ENCODE peak calls at places on chromosome 13, in six cellular contexts. O is A549, B is heart right ventricle, A is breast epithelium, L is ascending aorta, M is upper lobe of left lung. P is an unnamed sample.

GRCh38 chr13:100088648-100089601 is at the start of gene PCCA:
- DNase-seq in O (peak), B (peak), M (peak), A (peak), L (peak), P (peak)

GRCh38 chr13:39599842-39600241 is 3.2 kb downstream of the LHFPL6 start:
- DNase-seq in O (no peak), A (no peak), B (no peak), L (no peak), M (no peak), P (no peak)

GRCh38 chr13:53368948-53369347 is 340.3 kb downstream of the OLFM4 start:
- DNase-seq in O (no peak), L (no peak), M (no peak), B (no peak), A (no peak), P (no peak)

GRCh38 chr13:113050856-113051431 is 54.6 kb upstream of the F7 start:
- DNase-seq in L (no peak), M (no peak), O (no peak), A (no peak), B (peak), P (no peak)

GRCh38 chr13:46355906-46356305 is 31.1 kb downstream of the RUBCNL start:
- DNase-seq in A (no peak), L (no peak), M (no peak), B (no peak), O (no peak), P (no peak)

GRCh38 chr13:75715598-75716523 is 79.7 kb downstream of the LMO7 start:
- DNase-seq in L (no peak), B (no peak), A (no peak), M (no peak), O (no peak), P (no peak)

GRCh38 chr13:95874286-95874685 is 178.9 kb downstream of the UGGT2 start:
- DNase-seq in L (no peak), O (no peak), M (no peak), B (no peak), A (no peak), P (no peak)

GRCh38 chr13:75165543-75166230 is 316.3 kb downstream of the TBC1D4 start:
- DNase-seq in O (no peak), A (no peak), M (no peak), L (no peak), B (no peak), P (no peak)

GRCh38 chr13:44109986-44110640 is 230.4 kb downstream of the LACC1 start:
- DNase-seq in L (no peak), A (no peak), B (no peak), M (no peak), O (peak), P (no peak)

GRCh38 chr13:28273919-28274318 is 135.6 kb downstream of the PAN3 start:
- DNase-seq in L (no peak), O (no peak), A (no peak), B (no peak), M (no peak), P (no peak)

GRCh38 chr13:108448891-108449290 is 179.4 kb downstream of the TNFSF13B start:
- DNase-seq in A (no peak), M (no peak), B (no peak), L (no peak), O (no peak), P (no peak)
- H3K27ac ChIP-seq in A (no peak), M (no peak), B (no peak), L (no peak), O (no peak), P (no peak)

GRCh38 chr13:30105381-30105780 is 202.0 kb downstream of the KATNAL1 start:
- DNase-seq in M (peak), A (no peak), B (no peak), O (no peak), L (no peak), P (peak)

GRCh38 chr13:30107536-30108136 is 199.7 kb downstream of the KATNAL1 start:
- DNase-seq in M (peak), O (no peak), L (no peak), B (no peak), A (no peak), P (peak)

GRCh38 chr13:30108216-30108912 is 199.0 kb downstream of the KATNAL1 start:
- DNase-seq in A (no peak), L (no peak), O (no peak), B (no peak), M (no peak), P (no peak)

GRCh38 chr13:30108913-30109237 is 198.5 kb downstream of the KATNAL1 start:
- DNase-seq in L (no peak), A (peak), B (no peak), O (no peak), M (peak), P (peak)

GRCh38 chr13:30107126-30107525 is 200.2 kb downstream of the KATNAL1 start:
- DNase-seq in O (no peak), L (no peak), M (no peak), A (no peak), B (no peak), P (no peak)
- H3K27ac ChIP-seq in O (no peak), L (no peak), M (no peak), A (no peak), B (no peak), P (no peak)

GRCh38 chr13:106513025-106513424 is 22.4 kb downstream of the EFNB2 start:
- DNase-seq in B (no peak), L (no peak), A (no peak), O (no peak), M (no peak), P (no peak)
- H3K27ac ChIP-seq in B (no peak), L (no peak), A (no peak), O (no peak), M (peak), P (no peak)

GRCh38 chr13:80413611-80414010 is 72.7 kb upstream of the SPRY2 start:
- DNase-seq in L (no peak), B (no peak), M (no peak), A (no peak), O (no peak), P (no peak)

DNA sequence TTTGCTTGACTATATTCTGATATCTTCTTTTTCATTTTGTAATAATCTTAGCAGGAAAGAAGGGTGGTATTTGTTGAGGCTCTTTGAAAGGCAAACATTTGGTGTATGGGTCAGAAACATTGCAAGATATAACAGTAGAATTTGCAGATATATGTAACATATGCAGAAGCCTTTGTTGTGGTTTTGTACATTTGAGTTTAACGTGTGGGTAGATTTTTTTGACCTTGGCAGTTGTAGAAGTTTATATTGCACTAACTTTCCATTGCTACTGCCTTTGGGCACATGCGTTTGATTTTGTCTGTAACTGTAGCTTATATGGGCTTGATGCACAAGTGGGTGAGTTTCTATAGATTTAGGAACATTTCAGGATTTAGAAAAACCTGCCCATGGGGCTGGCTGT is 78.5 kb upstream of the SPRY2 start:
- DNase-seq in L (no peak), B (no peak), M (no peak), A (no peak), O (no peak), P (no peak)
- H3K27ac ChIP-seq in L (no peak), B (no peak), M (no peak), A (no peak), O (no peak), P (no peak)

GRCh38 chr13:36999054-36999927 is at the start of gene ALG5:
- DNase-seq in A (peak), O (peak), M (peak), L (peak), B (peak), P (peak)

GRCh38 chr13:36997716-36998427 is 1.3 kb downstream of the ALG5 start:
- DNase-seq in M (no peak), L (no peak), A (no peak), B (no peak), O (no peak), P (no peak)

GRCh38 chr13:37001921-37002250 is 1.3 kb downstream of the EXOSC8 start:
- DNase-seq in O (no peak), M (no peak), L (no peak), B (no peak), A (no peak), P (no peak)

GRCh38 chr13:36998624-36999041 is 507 bp downstream of the ALG5 start:
- DNase-seq in O (no peak), L (no peak), M (peak), B (peak), A (no peak), P (peak)
- H3K27ac ChIP-seq in O (peak), L (peak), M (peak), B (peak), A (peak), P (peak)

GRCh38 chr13:42378383-42378780 is 106.4 kb downstream of the AKAP11 start:
- DNase-seq in L (no peak), B (no peak), A (no peak), O (no peak), M (no peak), P (no peak)

GRCh38 chr13:42377640-42378382 is 105.9 kb downstream of the AKAP11 start:
- DNase-seq in M (no peak), L (no peak), A (no peak), O (no peak), B (no peak), P (no peak)

GRCh38 chr13:42381165-42381425 is 109.1 kb downstream of the AKAP11 start:
- DNase-seq in M (no peak), O (no peak), A (no peak), L (no peak), B (no peak), P (no peak)

GRCh38 chr13:42380420-42381164 is 108.6 kb downstream of the AKAP11 start:
- DNase-seq in M (no peak), A (no peak), B (no peak), O (no peak), L (no peak), P (no peak)

DNA sequence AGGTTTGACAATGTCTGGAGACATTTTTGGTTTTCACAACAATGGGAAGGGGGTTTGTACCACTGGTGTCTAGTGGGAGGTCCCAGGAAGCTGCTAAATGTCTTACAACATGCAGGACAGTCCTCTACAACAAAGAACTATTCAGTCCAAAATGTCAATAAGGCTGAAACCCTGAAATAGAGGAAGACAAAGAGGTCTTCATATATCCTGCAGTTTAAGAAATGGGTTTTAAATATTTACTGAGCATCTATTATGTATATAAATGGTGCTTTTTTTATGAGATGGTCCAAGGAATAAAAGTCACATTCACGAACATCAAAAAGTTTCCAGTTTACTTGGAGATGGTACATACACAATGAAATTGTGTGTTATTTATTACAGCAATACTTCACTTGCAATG is 107.3 kb downstream of the AKAP11 start:
- DNase-seq in B (no peak), M (no peak), A (no peak), L (no peak), O (no peak), P (no peak)
- H3K27ac ChIP-seq in B (no peak), M (no peak), A (no peak), L (no peak), O (no peak), P (no peak)

DNA sequence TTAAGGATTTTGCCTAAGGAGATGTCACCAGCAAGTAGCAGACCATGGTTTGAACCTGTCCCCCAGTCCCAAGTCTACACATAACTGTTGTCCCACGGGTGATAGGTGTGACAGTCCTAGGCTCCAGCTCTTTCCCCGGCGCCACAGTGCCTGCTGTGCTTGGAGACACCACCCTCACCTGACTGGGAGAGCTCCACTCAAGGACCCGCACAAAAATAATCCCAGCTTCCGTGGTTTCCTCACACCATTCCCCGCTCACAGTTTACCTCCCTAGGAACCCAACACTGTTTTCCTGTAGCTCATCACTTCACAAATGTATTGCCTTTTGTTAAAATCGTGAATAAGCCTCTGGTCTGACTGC is 19.8 kb upstream of the RASA3 start:
- DNase-seq in M (no peak), L (no peak), A (no peak), O (no peak), B (no peak), P (peak)
- H3K27ac ChIP-seq in M (no peak), L (no peak), A (peak), O (no peak), B (no peak), P (no peak)

P was measured in upper lobe of right lung.